ENCODE peak calls at places on chromosome 18, in five cellular contexts. M, A, H, S and T are unnamed samples.

GRCh38 chr18:41378628-41379027 is 576.4 kb upstream of the PIK3C3 start:
- DNase-seq in M (no peak), A (peak; percentile 70), H (no peak), S (no peak), T (no peak)

GRCh38 chr18:48109961-48110493 is 179.6 kb upstream of the SMAD2 start:
- DNase-seq in M (no peak), A (no peak), H (no peak), S (no peak), T (no peak)

GRCh38 chr18:76450452-76450851 is 44.6 kb downstream of the ZNF516 start:
- DNase-seq in M (no peak), A (peak; percentile 50), H (peak; percentile 31), S (no peak), T (peak; percentile 34)

GRCh38 chr18:34936772-34937171 is 104.4 kb upstream of the MAPRE2 start:
- DNase-seq in M (no peak), A (no peak), H (no peak), S (no peak), T (no peak)

GRCh38 chr18:39672171-39672570 is 2106.6 kb upstream of the CELF4 start:
- DNase-seq in M (no peak), A (no peak), H (no peak), S (no peak), T (no peak)

GRCh38 chr18:2104620-2105462 is 466.5 kb downstream of the METTL4 start:
- DNase-seq in M (peak; percentile 42), A (peak; percentile 24), H (peak; percentile 11), S (peak; percentile 28), T (peak; percentile 86)

GRCh38 chr18:48002933-48003365 is 72.5 kb upstream of the SMAD2 start:
- DNase-seq in M (peak; percentile 67), A (peak; percentile 7), H (no peak), S (peak; percentile 72), T (peak; percentile 64)

GRCh38 chr18:38545071-38545470 is 979.5 kb upstream of the CELF4 start:
- DNase-seq in M (no peak), A (no peak), H (no peak), S (no peak), T (peak; percentile 55)

GRCh38 chr18:10659000-10659399 is 133.2 kb downstream of the NAPG start:
- DNase-seq in M (no peak), A (no peak), H (no peak), S (no peak), T (no peak)

GRCh38 chr18:9862686-9863085 is 23.1 kb upstream of the TXNDC2 start:
- DNase-seq in M (no peak), A (no peak), H (no peak), S (no peak), T (no peak)

GRCh38 chr18:22302152-22302551 is 115.6 kb downstream of the CTAGE1 start:
- DNase-seq in M (no peak), A (no peak), H (no peak), S (no peak), T (no peak)

GRCh38 chr18:22293417-22293816 is 124.0 kb downstream of the GATA6 start:
- DNase-seq in M (no peak), A (no peak), H (no peak), S (no peak), T (no peak)

GRCh38 chr18:22300665-22301636 is 116.8 kb downstream of the CTAGE1 start:
- DNase-seq in M (peak; percentile 42), A (no peak), H (no peak), S (no peak), T (no peak)

GRCh38 chr18:22297008-22297407 is 120.7 kb downstream of the CTAGE1 start:
- DNase-seq in M (no peak), A (no peak), H (no peak), S (no peak), T (no peak)
- H3K27ac ChIP-seq in M (no peak overlapping the region), A (no peak overlapping the region), H (no peak overlapping the region), S (no peak overlapping the region), T (no peak overlapping the region)

DNA sequence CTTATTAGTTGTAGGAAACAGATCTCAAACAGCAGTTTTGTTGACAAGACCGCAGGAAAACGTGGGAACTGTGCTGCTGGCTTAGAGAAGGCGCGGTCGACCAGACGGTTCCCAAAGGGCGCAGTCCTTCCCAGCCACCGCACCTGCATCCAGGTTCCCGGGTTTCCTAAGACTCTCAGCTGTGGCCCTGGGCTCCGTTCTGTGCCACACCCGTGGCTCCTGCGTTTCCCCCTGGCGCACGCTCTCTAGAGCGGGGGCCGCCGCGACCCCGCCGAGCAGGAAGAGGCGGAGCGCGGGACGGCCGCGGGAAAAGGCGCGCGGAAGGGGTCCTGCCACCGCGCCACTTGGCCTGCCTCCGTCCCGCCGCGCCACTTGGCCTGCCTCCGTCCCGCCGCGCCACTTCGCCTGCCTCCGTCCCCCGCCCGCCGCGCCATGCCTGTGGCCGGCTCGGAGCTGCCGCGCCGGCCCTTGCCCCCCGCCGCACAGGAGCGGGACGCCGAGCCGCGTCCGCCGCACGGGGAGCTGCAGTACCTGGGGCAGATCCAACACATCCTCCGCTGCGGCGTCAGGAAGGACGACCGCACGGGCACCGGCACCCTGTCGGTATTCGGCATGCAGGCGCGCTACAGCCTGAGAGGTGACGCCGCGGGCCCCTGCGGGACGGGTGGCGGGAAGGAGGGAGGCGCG is at the start of gene TYMS:
- DNase-seq in M (peak; percentile 80), A (peak; percentile 51), H (peak; percentile 37), S (peak; percentile 81), T (peak; percentile 45)
- TF ChIP-seq POLR2A in M (peak; percentile 17), A (no peak), H (no peak), S (no peak), T (no peak)

GRCh38 chr18:74930616-74931015 is 278.3 kb downstream of the PTGR3 start:
- DNase-seq in M (no peak), A (peak; percentile 47), H (no peak), S (no peak), T (no peak)

GRCh38 chr18:74928194-74928968 is 280.6 kb downstream of the PTGR3 start:
- DNase-seq in M (no peak), A (no peak), H (no peak), S (no peak), T (no peak)

GRCh38 chr18:74933930-74934329 is 275.0 kb downstream of the PTGR3 start:
- DNase-seq in M (no peak), A (no peak), H (no peak), S (no peak), T (no peak)

GRCh38 chr18:74929110-74929509 is 279.8 kb downstream of the PTGR3 start:
- DNase-seq in M (no peak), A (no peak), H (no peak), S (no peak), T (peak; percentile 90)
- H3K27ac ChIP-seq in M (no peak overlapping the region), A (no peak overlapping the region), H (no peak overlapping the region), S (no peak overlapping the region), T (peak overlapping the region; percentile 40)

GRCh38 chr18:12884521-12885323 is 685 bp upstream of the PTPN2 start:
- DNase-seq in M (no peak), A (no peak), H (no peak), S (no peak), T (no peak)

GRCh38 chr18:12883003-12883683 is 894 bp downstream of the PTPN2 start:
- DNase-seq in M (no peak), A (no peak), H (no peak), S (no peak), T (no peak)

GRCh38 chr18:12886498-12887126 is 2.6 kb upstream of the PTPN2 start:
- DNase-seq in M (no peak), A (no peak), H (no peak), S (no peak), T (no peak)

GRCh38 chr18:12883684-12884520 is at the start of gene PTPN2:
- DNase-seq in M (peak; percentile 95), A (peak; percentile 95), H (peak; percentile 94), S (peak; percentile 74), T (peak; percentile 95)

DNA sequence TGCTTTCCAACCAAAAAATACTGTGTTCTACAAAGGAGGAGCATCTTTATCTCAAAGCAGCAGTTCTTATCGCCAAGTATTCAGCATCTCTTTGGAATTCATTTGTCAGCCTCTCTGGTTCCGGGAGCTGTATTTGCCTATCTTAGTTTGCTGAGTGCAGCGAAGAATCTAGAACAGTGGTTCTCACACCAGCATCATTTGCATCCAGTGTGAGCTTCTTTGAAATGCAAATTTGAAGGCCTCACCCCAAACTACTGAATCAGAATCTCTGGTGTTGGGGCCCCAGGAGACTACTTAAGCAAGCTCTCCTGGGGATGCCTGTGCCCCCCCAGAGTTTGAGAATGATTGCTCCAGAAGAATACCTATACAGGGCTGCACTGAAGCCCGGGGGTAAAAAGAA is 1.5 kb upstream of the PTPN2 start:
- DNase-seq in M (no peak), A (no peak), H (no peak), S (no peak), T (no peak)
- TF ChIP-seq POLR2A in M (no peak), A (no peak), H (no peak), S (no peak), T (no peak)

GRCh38 chr18:44599409-44599808 is 81.3 kb upstream of the SETBP1 start:
- DNase-seq in M (no peak), A (peak; percentile 7), H (peak; percentile 15), S (no peak), T (peak; percentile 64)

GRCh38 chr18:44602380-44602779 is 78.3 kb upstream of the SETBP1 start:
- DNase-seq in M (no peak), A (no peak), H (no peak), S (no peak), T (no peak)

GRCh38 chr18:44602845-44603244 is 77.8 kb upstream of the SETBP1 start:
- DNase-seq in M (no peak), A (no peak), H (no peak), S (no peak), T (no peak)

GRCh38 chr18:44598514-44598913 is 82.2 kb upstream of the SETBP1 start:
- DNase-seq in M (no peak), A (no peak), H (no peak), S (no peak), T (no peak)

GRCh38 chr18:44601447-44601846 is 79.2 kb upstream of the SETBP1 start:
- DNase-seq in M (no peak), A (peak; percentile 41), H (no peak), S (no peak), T (no peak)
- H3K27ac ChIP-seq in M (no peak overlapping the region), A (no peak overlapping the region), H (no peak overlapping the region), S (no peak overlapping the region), T (no peak overlapping the region)

GRCh38 chr18:56505293-56505692 is 133.1 kb downstream of the TXNL1 start:
- DNase-seq in M (no peak), A (no peak), H (no peak), S (no peak), T (no peak)
- TF ChIP-seq POLR2A in M (no peak), A (no peak), H (no peak), S (no peak), T (no peak)